ENCODE peak calls at places on chromosomes 6 and 20, in four cellular contexts. H, Y, W and U are unnamed samples.

GRCh38 chr6:1622851-1623768 is 13.4 kb downstream of the FOXC1 start:
- DNase-seq in H (no peak), Y (no peak), W (no peak), U (no peak)

GRCh38 chr6:106981901-106982300 is 7.4 kb upstream of the CD24 start:
- DNase-seq in H (no peak), Y (no peak), W (no peak), U (no peak)

GRCh38 chr6:143677891-143678737 is at the start of gene PHACTR2:
- DNase-seq in H (peak), Y (peak), W (peak), U (peak)

GRCh38 chr6:133241088-133241900 is at the start of gene EYA4:
- DNase-seq in H (peak), Y (no peak), W (peak), U (peak)

GRCh38 chr20:35291654-35292503 is at the start of gene FAM83C:
- DNase-seq in H (no peak), Y (no peak), W (no peak), U (no peak)

GRCh38 chr6:25175216-25175615 is 104.0 kb upstream of the CARMIL1 start:
- DNase-seq in H (no peak), Y (no peak), W (no peak), U (no peak)

GRCh38 chr6:56902551-56903464 is 52.1 kb upstream of the BEND6 start:
- DNase-seq in H (peak), Y (peak), W (peak), U (peak)

GRCh38 chr20:48600470-48600945 is 227.3 kb downstream of the PREX1 start:
- DNase-seq in H (peak), Y (no peak), W (no peak), U (no peak)